ENCODE peak calls at places on chromosome 6, in nine cellular contexts. F is ovary, G is cardiac muscle cell, M is adrenal gland, P is MM.1S, B is pancreas, V is HCT116, Y is uterus, H is stomach. Q is an unnamed sample.

GRCh38 chr6:130366011-130366963 is at the start of gene TMEM200A:
- DNase-seq in F (peak; percentile 81), G (peak; percentile 75), M (peak; percentile 59), P (no peak), B (no peak), V (no peak), Y (peak; percentile 65), H (peak; percentile 30), Q (no peak)

GRCh38 chr6:118678866-118679265 is 27.5 kb upstream of the CEP85L start:
- DNase-seq in F (no peak), G (no peak), M (no peak), P (no peak), B (no peak), V (no peak), Y (no peak), H (no peak), Q (no peak)

GRCh38 chr6:31112478-31112877 is at the start of gene C6orf15:
- DNase-seq in F (no peak), G (no peak), M (no peak), P (no peak), B (no peak), V (no peak), Y (no peak), H (no peak), Q (no peak)

GRCh38 chr6:123953920-123954319 is 150.3 kb downstream of the NKAIN2 start:
- DNase-seq in F (no peak), G (no peak), M (peak; percentile 30), P (no peak), B (no peak), V (no peak), Y (no peak), H (no peak), Q (no peak)

GRCh38 chr6:42690151-42690702 is 32.2 kb downstream of the PRPH2 start:
- DNase-seq in F (no peak), G (no peak), M (no peak), P (no peak), B (no peak), V (no peak), Y (no peak), H (no peak), Q (no peak)

GRCh38 chr6:133682506-133683290 is 206.2 kb upstream of the TCF21 start:
- DNase-seq in F (no peak), G (no peak), M (no peak), P (no peak), B (no peak), V (no peak), Y (no peak), H (no peak), Q (no peak)

GRCh38 chr6:117384659-117385058 is 41.1 kb downstream of the ROS1 start:
- DNase-seq in F (no peak), G (peak; percentile 1), M (no peak), P (no peak), B (no peak), V (no peak), Y (no peak), H (peak; percentile 31), Q (no peak)

GRCh38 chr6:111583221-111583620 is 22.5 kb downstream of the TRAF3IP2 start:
- DNase-seq in F (no peak), G (no peak), M (no peak), P (no peak), B (no peak), V (no peak), Y (no peak), H (no peak), Q (no peak)

GRCh38 chr6:93829009-93829408 is 409.6 kb upstream of the EPHA7 start:
- DNase-seq in F (no peak), G (no peak), M (no peak), P (no peak), B (no peak), V (no peak), Y (no peak), H (no peak), Q (no peak)

DNA sequence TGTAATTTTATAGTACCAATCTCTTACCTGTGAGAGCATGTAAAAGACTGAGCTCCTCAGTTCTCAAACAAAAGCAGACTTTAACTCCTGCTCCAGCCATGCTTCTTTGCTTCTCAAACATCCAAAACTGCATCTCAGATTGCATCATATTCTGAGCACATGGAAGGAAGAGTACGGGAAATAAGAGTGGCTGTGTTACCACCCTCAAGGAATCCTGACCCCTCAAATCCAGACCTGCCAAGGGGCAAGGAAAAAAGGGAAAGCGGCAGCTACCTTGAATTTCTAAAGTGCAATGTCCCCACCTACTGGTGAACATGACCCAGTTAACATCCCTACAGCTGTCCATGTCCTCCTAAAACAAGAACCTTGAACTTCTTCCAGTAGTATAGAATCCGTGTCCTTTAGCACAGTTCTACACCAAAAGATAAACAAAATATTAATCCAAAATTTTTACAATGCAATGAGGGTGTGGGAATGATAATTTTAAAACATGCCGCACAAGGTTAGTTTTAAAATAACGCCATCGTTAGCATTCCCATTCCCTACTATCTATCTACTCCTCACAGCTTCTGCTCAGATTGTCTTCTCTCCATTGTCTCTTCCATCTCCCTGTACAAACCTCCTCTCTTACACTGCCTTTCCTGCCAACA is 34.1 kb upstream of the HLA-DQB1 start:
- DNase-seq in F (peak; percentile 35), G (peak; percentile 81), M (peak; percentile 58), P (peak; percentile 38), B (peak; percentile 8), V (peak; percentile 61), Y (peak; percentile 17), H (no peak), Q (peak; percentile 32)
- TF ChIP-seq CTCF in F (peak; percentile 57), G (peak; percentile 75), M (peak; percentile 77), P (peak; percentile 75), B (peak; percentile 45), V (peak; percentile 75), Y (peak; percentile 47), H (no peak), Q (peak; percentile 62)

DNA sequence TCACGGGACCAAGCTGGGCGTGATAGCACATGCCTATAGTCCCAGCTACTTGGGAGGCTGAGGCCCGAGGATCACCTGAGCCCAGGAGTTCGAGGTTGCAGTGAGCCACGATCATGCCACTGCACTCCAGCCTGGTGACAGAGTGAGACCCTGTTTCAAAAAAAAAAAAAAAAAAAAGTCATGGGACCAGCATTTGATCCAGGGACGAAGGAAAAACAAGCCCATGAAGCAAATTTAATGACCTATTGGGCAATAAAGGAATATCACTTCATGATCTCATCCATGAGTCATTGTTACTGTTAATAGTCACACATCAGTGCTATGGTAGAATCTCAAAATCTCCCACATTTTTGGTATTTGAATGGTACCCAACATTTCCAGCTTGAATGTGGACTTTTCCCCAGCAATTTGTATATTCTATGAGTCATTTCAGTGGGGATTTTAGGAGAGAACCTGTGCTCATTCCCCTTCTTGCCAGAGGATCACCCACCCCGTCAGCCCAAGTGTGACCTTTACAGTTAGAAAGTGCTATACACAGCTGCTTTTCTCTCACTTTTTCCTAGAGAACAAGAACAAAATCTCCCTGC is 8.5 kb upstream of the SOD2 start:
- DNase-seq in F (no peak), G (peak; percentile 80), M (no peak), P (no peak), B (no peak), V (no peak), Y (peak; percentile 63), H (no peak), Q (no peak)
- H3K4me1 ChIP-seq in F (no peaks in the 10 kb centered on the region), G (no peaks in the 10 kb centered on the region), M (peaks cover 8% of the 10 kb centered on the region), P (no peaks in the 10 kb centered on the region), B (no peaks in the 10 kb centered on the region), V (peaks cover 10% of the 10 kb centered on the region), Y (peaks cover 6% of the 10 kb centered on the region), H (peaks cover 19% of the 10 kb centered on the region), Q (peaks cover 4% of the 10 kb centered on the region)

DNA sequence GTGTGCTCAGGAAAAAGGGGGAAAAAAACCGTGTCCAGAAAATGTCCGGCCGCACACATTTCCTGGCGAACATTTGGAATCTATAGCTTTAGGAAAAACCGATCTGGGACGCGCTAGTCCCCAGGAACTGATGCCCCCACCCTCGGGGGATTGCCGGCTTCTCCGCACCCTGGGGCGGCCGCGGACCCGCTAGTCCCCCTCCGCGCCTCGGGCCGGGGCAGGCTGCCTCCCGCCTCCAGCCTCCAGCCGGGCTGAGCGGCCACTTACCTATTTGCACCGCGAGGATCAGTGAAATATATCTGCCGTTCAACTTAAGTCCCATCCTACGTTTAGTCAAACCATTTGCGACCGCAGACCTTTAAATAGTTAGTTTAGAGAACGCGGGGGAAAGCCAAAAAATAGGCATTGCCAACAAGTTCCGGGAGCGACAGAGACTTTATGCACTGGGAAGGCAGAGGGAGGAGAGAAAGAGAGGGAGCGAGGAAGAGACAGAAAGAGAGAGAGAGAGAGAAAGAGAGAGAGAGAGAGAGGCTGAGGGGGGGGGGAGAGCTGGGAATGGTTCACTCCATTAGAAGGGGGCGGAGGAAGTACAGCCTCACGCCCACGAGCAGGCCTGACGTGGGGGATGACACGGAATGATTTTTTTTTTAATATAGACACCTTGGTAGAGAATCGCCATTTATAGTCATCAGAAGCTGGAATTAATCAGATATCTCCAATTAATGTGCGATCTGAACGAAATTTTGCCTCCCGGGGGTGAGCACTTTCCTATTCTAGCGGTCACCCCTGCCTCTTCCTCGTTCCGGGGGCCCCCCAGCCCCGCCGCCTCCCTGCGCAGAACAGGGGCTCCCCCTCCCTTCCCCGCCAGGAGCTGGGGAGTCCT is at the start of gene NRN1:
- DNase-seq in F (no peak), G (no peak), M (no peak), P (peak; percentile 27), B (no peak), V (no peak), Y (no peak), H (no peak), Q (no peak)
- H3K27me3 ChIP-seq in F (no peaks in the 10 kb centered on the region), G (peaks cover 73% of the 10 kb centered on the region), M (peaks cover 80% of the 10 kb centered on the region), P (peaks cover 17% of the 10 kb centered on the region), B (peaks cover 47% of the 10 kb centered on the region), V (peaks cover 13% of the 10 kb centered on the region), Y (peaks cover 74% of the 10 kb centered on the region), H (peaks cover 100% of the 10 kb centered on the region), Q (no peaks in the 10 kb centered on the region)

GRCh38 chr6:98985391-98985790 is 37.6 kb upstream of the FBXL4 start:
- DNase-seq in F (no peak), G (no peak), M (no peak), P (no peak), B (no peak), V (no peak), Y (no peak), H (no peak), Q (no peak)

GRCh38 chr6:98984102-98984501 is 36.4 kb upstream of the FBXL4 start:
- DNase-seq in F (no peak), G (no peak), M (no peak), P (no peak), B (no peak), V (no peak), Y (no peak), H (no peak), Q (no peak)

GRCh38 chr6:98977606-98978292 is 30.0 kb upstream of the FBXL4 start:
- DNase-seq in F (no peak), G (no peak), M (no peak), P (no peak), B (no peak), V (no peak), Y (no peak), H (no peak), Q (no peak)

GRCh38 chr6:98976674-98977365 is 29.1 kb upstream of the FBXL4 start:
- DNase-seq in F (no peak), G (no peak), M (no peak), P (no peak), B (no peak), V (no peak), Y (no peak), H (no peak), Q (no peak)

DNA sequence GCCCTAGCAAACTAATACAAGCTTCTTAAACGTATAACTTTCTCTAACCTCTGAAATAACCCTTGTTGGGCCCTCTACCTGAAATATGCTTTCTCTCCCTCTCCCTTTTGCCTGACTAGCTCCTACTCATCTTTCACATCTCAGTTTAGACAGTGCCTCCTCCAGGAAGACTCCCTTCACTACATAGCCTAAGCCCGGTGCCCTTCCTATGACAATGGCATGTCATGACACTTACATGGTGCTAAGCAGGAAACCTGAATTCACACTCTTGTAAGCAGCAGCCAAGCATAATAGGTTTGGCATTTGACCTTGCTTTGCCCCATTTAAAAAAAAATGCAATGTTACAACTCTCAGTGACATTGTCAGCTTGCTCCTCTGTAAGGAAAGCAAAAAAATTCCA is 33.1 kb upstream of the FBXL4 start:
- DNase-seq in F (no peak), G (no peak), M (no peak), P (no peak), B (no peak), V (no peak), Y (no peak), H (no peak), Q (no peak)
- TF ChIP-seq CTCF in F (no peak), G (no peak), M (no peak), P (no peak), B (no peak), V (no peak), Y (no peak), H (no peak), Q (no peak)